ENCODE peak calls at places on chromosomes 5 and 9, in nine cellular contexts. One of them, this sample, is unnamed.
A peak's percentile ranks its signal among the peaks of the same experiment; 100 is the strongest.

GRCh38 chr5:7066471-7067235 is 329.3 kb upstream of the ADCY2 start:
- DNase-seq in CD8-positive, alpha-beta T cell: no peak
- DNase-seq in AG10803: no peak
- DNase-seq in fibroblast of lung: no peak
- DNase-seq in transverse colon: no peak
- DNase-seq in body of pancreas: no peak
- DNase-seq in GM06990: no peak
- DNase-seq in esophagus squamous epithelium: no peak
- DNase-seq in sigmoid colon: no peak
- DNase-seq in this sample: peak; percentile 12

GRCh38 chr9:129626944-129627297 is 958 bp downstream of the NTMT1 start:
- DNase-seq in transverse colon: no peak
- DNase-seq in CD8-positive, alpha-beta T cell: no peak
- DNase-seq in fibroblast of lung: peak; percentile 91
- DNase-seq in body of pancreas: no peak
- DNase-seq in esophagus squamous epithelium: no peak
- DNase-seq in sigmoid colon: no peak
- DNase-seq in AG10803: peak; percentile 83
- DNase-seq in GM06990: no peak
- DNase-seq in this sample: peak; percentile 31

GRCh38 chr5:125813221-125813974 is 609.8 kb upstream of the GRAMD2B start:
- DNase-seq in body of pancreas: no peak
- DNase-seq in fibroblast of lung: no peak
- DNase-seq in CD8-positive, alpha-beta T cell: no peak
- DNase-seq in sigmoid colon: no peak
- DNase-seq in transverse colon: no peak
- DNase-seq in AG10803: no peak
- DNase-seq in GM06990: no peak
- DNase-seq in esophagus squamous epithelium: no peak
- DNase-seq in this sample: no peak

GRCh38 chr5:170178814-170179213 is 54.0 kb upstream of the C5orf58 start:
- DNase-seq in CD8-positive, alpha-beta T cell: no peak
- DNase-seq in transverse colon: no peak
- DNase-seq in sigmoid colon: no peak
- DNase-seq in fibroblast of lung: no peak
- DNase-seq in AG10803: no peak
- DNase-seq in GM06990: no peak
- DNase-seq in esophagus squamous epithelium: no peak
- DNase-seq in body of pancreas: no peak
- DNase-seq in this sample: no peak

GRCh38 chr9:119761737-119762136 is 392.5 kb upstream of the BRINP1 start:
- DNase-seq in esophagus squamous epithelium: no peak
- DNase-seq in fibroblast of lung: no peak
- DNase-seq in transverse colon: no peak
- DNase-seq in AG10803: no peak
- DNase-seq in body of pancreas: no peak
- DNase-seq in GM06990: peak; percentile 9
- DNase-seq in sigmoid colon: no peak
- DNase-seq in CD8-positive, alpha-beta T cell: no peak
- DNase-seq in this sample: no peak

GRCh38 chr5:1551426-1551825 is 27.7 kb upstream of the LPCAT1 start:
- DNase-seq in CD8-positive, alpha-beta T cell: no peak
- DNase-seq in sigmoid colon: no peak
- DNase-seq in esophagus squamous epithelium: no peak
- DNase-seq in AG10803: no peak
- DNase-seq in fibroblast of lung: no peak
- DNase-seq in transverse colon: no peak
- DNase-seq in GM06990: no peak
- DNase-seq in body of pancreas: no peak
- DNase-seq in this sample: no peak

GRCh38 chr5:38162625-38163024 is 95.7 kb upstream of the EGFLAM start:
- DNase-seq in fibroblast of lung: peak; percentile 2
- DNase-seq in transverse colon: no peak
- DNase-seq in GM06990: no peak
- DNase-seq in body of pancreas: no peak
- DNase-seq in CD8-positive, alpha-beta T cell: no peak
- DNase-seq in sigmoid colon: no peak
- DNase-seq in esophagus squamous epithelium: no peak
- DNase-seq in AG10803: no peak
- DNase-seq in this sample: no peak

GRCh38 chr9:86298873-86299272 is 16.5 kb upstream of the ISCA1 start:
- DNase-seq in esophagus squamous epithelium: no peak
- DNase-seq in sigmoid colon: no peak
- DNase-seq in fibroblast of lung: no peak
- DNase-seq in body of pancreas: no peak
- DNase-seq in GM06990: no peak
- DNase-seq in transverse colon: no peak
- DNase-seq in CD8-positive, alpha-beta T cell: no peak
- DNase-seq in AG10803: no peak
- DNase-seq in this sample: no peak

GRCh38 chr9:127858041-127858512 is 3.6 kb upstream of the ENG start:
- DNase-seq in AG10803: peak; percentile 22
- DNase-seq in esophagus squamous epithelium: no peak
- DNase-seq in body of pancreas: peak; percentile 58
- DNase-seq in GM06990: no peak
- DNase-seq in CD8-positive, alpha-beta T cell: no peak
- DNase-seq in sigmoid colon: no peak
- DNase-seq in transverse colon: no peak
- DNase-seq in fibroblast of lung: no peak
- DNase-seq in this sample: no peak

GRCh38 chr9:14752271-14752670 is 29.7 kb upstream of the CER1 start:
- DNase-seq in transverse colon: no peak
- DNase-seq in CD8-positive, alpha-beta T cell: no peak
- DNase-seq in fibroblast of lung: no peak
- DNase-seq in esophagus squamous epithelium: no peak
- DNase-seq in AG10803: no peak
- DNase-seq in sigmoid colon: no peak
- DNase-seq in GM06990: no peak
- DNase-seq in body of pancreas: no peak
- DNase-seq in this sample: no peak

GRCh38 chr9:99134893-99135341 is 30.0 kb downstream of the TGFBR1 start:
- DNase-seq in sigmoid colon: no peak
- DNase-seq in GM06990: peak; percentile 55
- DNase-seq in fibroblast of lung: peak; percentile 85
- DNase-seq in AG10803: peak; percentile 87
- DNase-seq in esophagus squamous epithelium: no peak
- DNase-seq in CD8-positive, alpha-beta T cell: peak; percentile 37
- DNase-seq in body of pancreas: no peak
- DNase-seq in transverse colon: no peak
- DNase-seq in this sample: no peak

GRCh38 chr5:138936225-138936967 is 61.3 kb upstream of the LRRTM2 start:
- DNase-seq in GM06990: no peak
- DNase-seq in sigmoid colon: no peak
- DNase-seq in fibroblast of lung: no peak
- DNase-seq in esophagus squamous epithelium: no peak
- DNase-seq in body of pancreas: no peak
- DNase-seq in transverse colon: no peak
- DNase-seq in CD8-positive, alpha-beta T cell: no peak
- DNase-seq in AG10803: no peak
- DNase-seq in this sample: no peak

GRCh38 chr9:31608413-31608812 is 776.0 kb upstream of the ACO1 start:
- DNase-seq in sigmoid colon: no peak
- DNase-seq in transverse colon: no peak
- DNase-seq in AG10803: no peak
- DNase-seq in esophagus squamous epithelium: no peak
- DNase-seq in body of pancreas: no peak
- DNase-seq in fibroblast of lung: peak; percentile 59
- DNase-seq in CD8-positive, alpha-beta T cell: no peak
- DNase-seq in GM06990: no peak
- DNase-seq in this sample: peak; percentile 90

GRCh38 chr5:153598099-153598498 is 107.6 kb downstream of the GRIA1 start:
- DNase-seq in CD8-positive, alpha-beta T cell: no peak
- DNase-seq in AG10803: no peak
- DNase-seq in transverse colon: no peak
- DNase-seq in fibroblast of lung: no peak
- DNase-seq in GM06990: no peak
- DNase-seq in body of pancreas: no peak
- DNase-seq in esophagus squamous epithelium: no peak
- DNase-seq in sigmoid colon: no peak
- DNase-seq in this sample: no peak
- TF ChIP-seq CTCF in CD8-positive, alpha-beta T cell: no peak
- TF ChIP-seq CTCF in AG10803: no peak
- TF ChIP-seq CTCF in transverse colon: no peak
- TF ChIP-seq CTCF in fibroblast of lung: no peak
- TF ChIP-seq CTCF in GM06990: no peak
- TF ChIP-seq CTCF in body of pancreas: no peak
- TF ChIP-seq CTCF in esophagus squamous epithelium: no peak
- TF ChIP-seq CTCF in sigmoid colon: no peak
- TF ChIP-seq CTCF in this sample: no peak

GRCh38 chr9:97307091-97307490 is 368 bp upstream of the CCDC180 start:
- DNase-seq in CD8-positive, alpha-beta T cell: no peak
- DNase-seq in fibroblast of lung: peak; percentile 70
- DNase-seq in body of pancreas: peak; percentile 88
- DNase-seq in GM06990: no peak
- DNase-seq in sigmoid colon: no peak
- DNase-seq in esophagus squamous epithelium: no peak
- DNase-seq in AG10803: peak; percentile 30
- DNase-seq in transverse colon: peak; percentile 65
- DNase-seq in this sample: peak; percentile 21
- H3K4me3 ChIP-seq in CD8-positive, alpha-beta T cell: no peak overlapping the region
- H3K4me3 ChIP-seq in fibroblast of lung: no peak overlapping the region
- H3K4me3 ChIP-seq in body of pancreas: no peak overlapping the region
- H3K4me3 ChIP-seq in GM06990: no peak overlapping the region
- H3K4me3 ChIP-seq in sigmoid colon: no peak overlapping the region
- H3K4me3 ChIP-seq in esophagus squamous epithelium: peak overlapping the region; percentile 29
- H3K4me3 ChIP-seq in AG10803: peak overlapping the region; percentile 24
- H3K4me3 ChIP-seq in transverse colon: no peak overlapping the region
- H3K4me3 ChIP-seq in this sample: no peak overlapping the region

DNA sequence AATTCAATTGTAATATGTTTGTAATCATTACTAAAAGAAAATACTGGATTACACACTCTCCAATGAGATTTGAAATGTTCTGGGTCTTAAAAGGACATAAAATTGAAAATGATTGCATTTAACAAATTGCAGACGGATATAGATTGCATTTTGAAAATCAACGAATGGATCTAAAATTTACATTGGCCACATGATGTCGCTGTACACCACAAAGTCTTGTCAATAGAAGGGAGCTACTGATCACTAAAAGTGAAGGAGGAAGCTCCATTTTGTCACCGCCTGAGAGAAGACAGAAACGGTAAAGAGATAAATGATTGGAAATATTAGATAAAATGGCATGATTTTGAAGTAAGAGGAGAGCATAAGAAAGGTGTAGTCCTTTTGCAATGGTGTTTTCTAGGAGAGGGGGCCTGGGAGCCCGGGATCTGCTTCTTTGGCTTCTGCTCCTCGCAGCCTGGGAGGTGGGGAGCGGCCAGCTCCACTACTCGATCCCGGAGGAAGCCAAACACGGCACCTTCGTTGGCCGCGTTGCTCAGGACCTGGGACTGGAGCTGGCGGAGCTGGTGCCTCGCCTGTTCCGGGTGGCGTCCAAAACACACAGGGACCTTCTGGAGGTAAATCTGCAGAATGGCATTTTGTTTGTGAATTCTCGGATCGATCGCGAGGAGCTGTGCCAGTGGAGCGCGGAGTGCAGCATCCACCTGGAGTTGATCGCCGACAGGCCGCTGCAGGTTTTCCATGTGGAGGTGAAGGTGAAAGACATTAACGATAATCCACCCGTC is at the start of gene PCDHA1:
- DNase-seq in body of pancreas: no peak
- DNase-seq in esophagus squamous epithelium: no peak
- DNase-seq in fibroblast of lung: no peak
- DNase-seq in transverse colon: no peak
- DNase-seq in AG10803: no peak
- DNase-seq in GM06990: no peak
- DNase-seq in CD8-positive, alpha-beta T cell: no peak
- DNase-seq in sigmoid colon: no peak
- DNase-seq in this sample: no peak
- TF ChIP-seq CTCF in body of pancreas: no peak
- TF ChIP-seq CTCF in esophagus squamous epithelium: no peak
- TF ChIP-seq CTCF in fibroblast of lung: no peak
- TF ChIP-seq CTCF in transverse colon: no peak
- TF ChIP-seq CTCF in AG10803: no peak
- TF ChIP-seq CTCF in GM06990: no peak
- TF ChIP-seq CTCF in CD8-positive, alpha-beta T cell: no peak
- TF ChIP-seq CTCF in sigmoid colon: no peak
- TF ChIP-seq CTCF in this sample: no peak

DNA sequence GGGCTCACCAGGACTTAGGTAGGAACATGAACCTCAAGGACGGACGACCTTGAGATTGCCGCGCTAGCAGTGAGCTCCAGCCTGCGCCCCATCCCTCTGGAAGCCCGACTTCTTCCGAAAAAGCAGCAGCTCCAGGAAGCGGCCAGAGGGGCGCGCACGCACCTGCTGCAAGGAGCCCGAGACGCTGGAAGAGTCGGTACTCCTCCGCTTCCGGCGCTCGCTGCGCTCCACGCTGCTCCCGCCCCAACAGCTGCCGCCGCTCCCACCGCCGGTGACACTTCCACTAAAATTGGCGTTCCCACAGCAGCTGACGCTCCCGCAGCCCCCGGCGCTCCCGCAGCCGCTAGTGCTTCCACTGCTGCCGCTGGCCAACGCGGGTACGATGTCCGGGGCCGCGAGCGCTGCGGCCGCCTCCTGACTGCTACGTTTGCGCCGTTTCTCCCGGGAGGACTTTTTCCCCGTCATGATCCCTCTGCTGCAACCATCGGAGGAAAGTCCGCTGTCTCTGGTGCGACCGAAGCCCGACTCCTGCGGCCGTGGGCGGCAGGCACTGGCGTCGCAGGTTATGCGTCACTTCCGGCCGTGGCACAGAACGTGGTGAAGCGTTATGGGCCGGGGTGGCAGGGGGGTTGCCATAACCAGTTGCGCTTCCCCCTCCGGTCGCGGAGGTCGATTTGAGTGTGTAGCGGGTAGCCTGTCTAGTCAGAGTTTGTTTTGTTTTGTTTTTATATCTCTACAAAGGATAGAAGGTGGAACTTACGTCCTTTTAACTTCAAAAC is at the start of gene CAAP1:
- DNase-seq in fibroblast of lung: peak; percentile 92
- DNase-seq in CD8-positive, alpha-beta T cell: peak; percentile 94
- DNase-seq in body of pancreas: peak; percentile 94
- DNase-seq in sigmoid colon: peak; percentile 96
- DNase-seq in esophagus squamous epithelium: peak; percentile 81
- DNase-seq in GM06990: peak; percentile 92
- DNase-seq in transverse colon: peak; percentile 96
- DNase-seq in AG10803: peak; percentile 89
- DNase-seq in this sample: peak; percentile 80
- H3K4me3 ChIP-seq in fibroblast of lung: peak within 1 kb of the TSS; percentile 98
- H3K4me3 ChIP-seq in CD8-positive, alpha-beta T cell: peak within 1 kb of the TSS; percentile 96
- H3K4me3 ChIP-seq in body of pancreas: peak within 1 kb of the TSS; percentile 94
- H3K4me3 ChIP-seq in sigmoid colon: peak within 1 kb of the TSS; percentile 89
- H3K4me3 ChIP-seq in esophagus squamous epithelium: peak within 1 kb of the TSS; percentile 95
- H3K4me3 ChIP-seq in GM06990: peak within 1 kb of the TSS; percentile 99
- H3K4me3 ChIP-seq in transverse colon: peak within 1 kb of the TSS; percentile 95
- H3K4me3 ChIP-seq in AG10803: peak within 1 kb of the TSS; percentile 96
- H3K4me3 ChIP-seq in this sample: peak within 1 kb of the TSS; percentile 100

GRCh38 chr5:66616495-66617222 is 20.5 kb downstream of the MAST4 start:
- DNase-seq in esophagus squamous epithelium: no peak
- DNase-seq in transverse colon: no peak
- DNase-seq in sigmoid colon: no peak
- DNase-seq in CD8-positive, alpha-beta T cell: no peak
- DNase-seq in AG10803: no peak
- DNase-seq in body of pancreas: no peak
- DNase-seq in GM06990: no peak
- DNase-seq in fibroblast of lung: no peak
- DNase-seq in this sample: no peak
- TF ChIP-seq CTCF in esophagus squamous epithelium: no peak
- TF ChIP-seq CTCF in transverse colon: no peak
- TF ChIP-seq CTCF in sigmoid colon: no peak
- TF ChIP-seq CTCF in CD8-positive, alpha-beta T cell: no peak
- TF ChIP-seq CTCF in AG10803: no peak
- TF ChIP-seq CTCF in body of pancreas: no peak
- TF ChIP-seq CTCF in GM06990: no peak
- TF ChIP-seq CTCF in fibroblast of lung: no peak
- TF ChIP-seq CTCF in this sample: no peak

This sample was measured in bronchial epithelial cell.